ENCODE peak calls at places on chromosomes 11 and 22, in nine cellular contexts. V is T-cell, F is cardiac septum, K is cardiac fibroblast, I is NCI-H446, A is AG09309, Q is kidney, O is transverse colon, M is HEK293T. G is an unnamed sample.

GRCh38 chr11:62922653-62923371 is 1.6 kb upstream of the CHRM1 start:
- DNase-seq in I (no peak), Q (peak), A (no peak), F (peak), V (no peak), O (no peak), K (no peak), M (no peak), G (no peak)

GRCh38 chr11:28910926-28911325 is 802.7 kb downstream of the METTL15 start:
- DNase-seq in V (no peak), Q (no peak), M (no peak), F (no peak), O (no peak), I (no peak), A (peak), K (no peak), G (no peak)

GRCh38 chr11:86644291-86644690 is 28.1 kb downstream of the ME3 start:
- DNase-seq in I (no peak), O (no peak), A (no peak), F (no peak), K (peak), V (no peak), Q (no peak), M (no peak), G (peak)

GRCh38 chr22:46657996-46658947 is 38.1 kb downstream of the GRAMD4 start:
- DNase-seq in A (no peak), M (no peak), F (no peak), O (no peak), I (no peak), Q (no peak), K (no peak), V (no peak), G (no peak)

GRCh38 chr11:123559418-123559817 is 95.0 kb downstream of the SCN3B start:
- DNase-seq in V (no peak), O (no peak), M (no peak), I (no peak), A (no peak), K (no peak), F (no peak), Q (no peak), G (no peak)

GRCh38 chr22:19880786-19881569 is 26.3 kb upstream of the GNB1L start:
- DNase-seq in F (peak), V (no peak), K (peak), A (peak), I (no peak), Q (peak), O (no peak), M (peak), G (peak)

GRCh38 chr11:12771875-12772274 is 97.7 kb downstream of the TEAD1 start:
- DNase-seq in V (no peak), O (no peak), I (no peak), A (no peak), F (no peak), M (no peak), K (peak), Q (no peak), G (peak)

GRCh38 chr22:21455334-21456089 is 11.7 kb upstream of the TMEM191C start:
- DNase-seq in O (no peak), A (no peak), V (no peak), K (no peak), F (no peak), Q (peak), M (no peak), I (no peak), G (no peak)

GRCh38 chr22:27598792-27599191 is 202.8 kb downstream of the MN1 start:
- DNase-seq in A (no peak), Q (no peak), M (no peak), I (no peak), V (no peak), F (no peak), K (no peak), O (no peak), G (no peak)

GRCh38 chr11:118691926-118692830 is 12.7 kb upstream of the TREH start:
- DNase-seq in A (no peak), F (no peak), K (peak), M (no peak), O (peak), V (peak), I (no peak), Q (no peak), G (peak)

GRCh38 chr22:43811777-43812148 is 342 bp downstream of the EFCAB6 start:
- DNase-seq in A (no peak), V (no peak), K (peak), O (peak), M (no peak), Q (no peak), I (no peak), F (no peak), G (peak)

GRCh38 chr22:25069758-25070461 is 117.4 kb downstream of the KIAA1671 start:
- DNase-seq in A (no peak), O (no peak), M (no peak), Q (no peak), K (no peak), V (no peak), F (no peak), I (no peak), G (no peak)

GRCh38 chr11:122758974-122759373 is 79.3 kb upstream of the CRTAM start:
- DNase-seq in I (peak), F (no peak), Q (no peak), V (no peak), A (no peak), M (no peak), O (no peak), K (peak), G (no peak)

GRCh38 chr11:27041141-27041869 is 690 bp downstream of the BBOX1 start:
- DNase-seq in I (peak), F (no peak), O (no peak), V (no peak), M (no peak), K (no peak), A (no peak), Q (no peak), G (no peak)

GRCh38 chr11:113373306-113373705 is 14.3 kb upstream of the ANKK1 start:
- DNase-seq in M (no peak), K (peak), V (no peak), O (no peak), A (peak), Q (no peak), I (peak), F (no peak), G (peak)

GRCh38 chr11:16194566-16194965 is 161.8 kb downstream of the SOX6 start:
- DNase-seq in V (no peak), Q (no peak), I (peak), O (no peak), M (no peak), F (no peak), A (no peak), K (peak), G (no peak)

GRCh38 chr22:23010430-23010829 is 59.9 kb upstream of the GNAZ start:
- DNase-seq in M (no peak), F (no peak), V (no peak), I (no peak), K (no peak), A (no peak), Q (no peak), O (no peak), G (no peak)

GRCh38 chr11:63504933-63505586 is 824 bp upstream of the LGALS12 start:
- DNase-seq in M (no peak), A (no peak), F (no peak), Q (no peak), O (no peak), V (no peak), I (no peak), K (peak), G (no peak)

GRCh38 chr11:1234771-1235614 is 12.1 kb downstream of the MUC5B start:
- DNase-seq in I (no peak), Q (peak), M (no peak), V (no peak), O (peak), K (no peak), A (no peak), F (peak), G (no peak)

G was measured in GM04503.